ENCODE peak calls at places on chromosomes 11 and 22, in eight cellular contexts. Z, S, W, J, G, V, U and N are unnamed samples.

GRCh38 chr11:78567209-78567608 is 7.5 kb downstream of the NARS2 start:
- DNase-seq in Z (no peak), S (no peak), W (no peak), J (no peak), G (no peak), V (no peak), U (no peak), N (no peak)

GRCh38 chr11:111982019-111982464 is 43.2 kb upstream of the DLAT start:
- DNase-seq in Z (peak), S (peak), W (peak), J (peak), G (peak), V (no peak), U (no peak), N (no peak)

GRCh38 chr11:36361901-36362391 is 65.9 kb downstream of the PRR5L start:
- DNase-seq in Z (no peak), S (peak), W (no peak), J (peak), G (no peak), V (no peak), U (no peak), N (no peak)

GRCh38 chr22:16917144-16918003 is 90.6 kb downstream of the GAB4 start:
- DNase-seq in Z (peak), S (peak), W (peak), J (peak), G (peak), V (no peak), U (peak), N (peak)

GRCh38 chr11:112277937-112278336 is 17.3 kb upstream of the PLET1 start:
- DNase-seq in Z (no peak), S (no peak), W (no peak), J (no peak), G (no peak), V (no peak), U (no peak), N (no peak)

GRCh38 chr11:12577746-12578644 is 96.2 kb upstream of the TEAD1 start:
- DNase-seq in Z (no peak), S (peak), W (no peak), J (no peak), G (no peak), V (no peak), U (no peak), N (no peak)

GRCh38 chr11:128156486-128156885 is 430.9 kb downstream of the ETS1 start:
- DNase-seq in Z (no peak), S (no peak), W (no peak), J (no peak), G (peak), V (no peak), U (no peak), N (no peak)

GRCh38 chr11:47394322-47395224 is 13.8 kb upstream of the SLC39A13 start:
- DNase-seq in Z (peak), S (no peak), W (no peak), J (peak), G (no peak), V (no peak), U (peak), N (peak)

GRCh38 chr11:103586756-103587155 is 449.7 kb upstream of the DDI1 start:
- DNase-seq in Z (no peak), S (no peak), W (no peak), J (no peak), G (no peak), V (no peak), U (no peak), N (no peak)

GRCh38 chr11:45444796-45445195 is 158.7 kb upstream of the SYT13 start:
- DNase-seq in Z (no peak), S (no peak), W (no peak), J (no peak), G (no peak), V (no peak), U (no peak), N (no peak)

GRCh38 chr11:13962562-13963168 is at the start of gene SPON1:
- DNase-seq in Z (peak), S (peak), W (no peak), J (no peak), G (peak), V (no peak), U (peak), N (peak)

GRCh38 chr22:22507743-22508273 is 734 bp downstream of the ZNF280B start:
- DNase-seq in Z (no peak), S (peak), W (no peak), J (no peak), G (no peak), V (no peak), U (no peak), N (no peak)

GRCh38 chr11:67437082-67437821 is at the start of gene PTPRCAP:
- DNase-seq in Z (peak), S (peak), W (no peak), J (no peak), G (no peak), V (no peak), U (no peak), N (peak)

GRCh38 chr11:70327717-70328116 is 57.2 kb downstream of the PPFIA1 start:
- DNase-seq in Z (no peak), S (no peak), W (no peak), J (no peak), G (no peak), V (no peak), U (no peak), N (peak)

GRCh38 chr11:71459076-71459766 is 6.2 kb downstream of the NADSYN1 start:
- DNase-seq in Z (no peak), S (no peak), W (no peak), J (no peak), G (no peak), V (no peak), U (no peak), N (no peak)

GRCh38 chr11:23897453-23898289 is 599.2 kb upstream of the LUZP2 start:
- DNase-seq in Z (no peak), S (no peak), W (no peak), J (no peak), G (no peak), V (no peak), U (no peak), N (no peak)

DNA sequence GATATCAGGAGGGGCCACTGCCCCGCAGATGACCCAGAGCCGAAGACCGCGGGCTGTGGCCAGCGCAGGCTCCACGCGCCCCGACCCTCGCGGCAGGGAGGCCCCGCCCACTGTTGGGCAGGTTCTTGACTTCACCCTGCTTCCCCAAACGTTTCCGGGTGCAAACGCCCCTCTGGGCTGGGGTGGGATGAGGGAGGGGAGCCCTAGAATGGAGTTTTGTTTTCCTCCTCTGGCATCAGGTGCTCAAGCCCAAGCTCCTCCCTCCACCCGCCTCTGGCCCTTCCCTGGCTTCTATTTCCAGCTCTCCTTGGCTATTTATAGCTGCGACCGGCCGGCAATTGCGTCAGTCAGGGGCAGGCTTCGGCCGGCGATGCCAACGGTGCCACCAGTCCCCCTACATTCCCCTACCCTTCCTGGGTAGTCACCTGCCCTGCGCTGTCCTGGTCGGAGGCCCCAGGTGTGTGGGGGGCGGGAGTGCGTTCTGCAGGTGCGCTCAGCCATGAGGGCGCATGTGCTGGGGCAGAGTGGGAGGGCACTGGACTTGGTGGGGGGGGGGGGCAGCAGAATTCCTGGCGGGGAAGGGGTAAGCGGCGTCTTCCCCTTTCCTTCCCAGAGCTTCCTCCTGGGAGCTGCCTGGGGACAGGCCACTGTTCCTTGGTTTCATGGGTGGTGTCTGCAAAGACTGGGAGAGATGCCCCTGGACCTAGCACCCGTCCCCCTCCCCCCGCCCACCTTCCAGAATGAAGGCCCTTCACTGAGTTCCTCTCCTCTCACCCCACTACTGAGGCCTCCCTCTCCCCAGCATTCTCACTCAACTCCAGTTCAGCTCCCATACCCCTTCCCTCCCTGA is 23.6 kb downstream of the DUSP8 start:
- DNase-seq in Z (no peak), S (peak), W (peak), J (no peak), G (peak), V (peak), U (peak), N (no peak)
- H3K4me3 ChIP-seq in Z (no peak), S (peak), W (peak), J (no peak), G (peak), V (peak), U (no peak), N (no peak)

DNA sequence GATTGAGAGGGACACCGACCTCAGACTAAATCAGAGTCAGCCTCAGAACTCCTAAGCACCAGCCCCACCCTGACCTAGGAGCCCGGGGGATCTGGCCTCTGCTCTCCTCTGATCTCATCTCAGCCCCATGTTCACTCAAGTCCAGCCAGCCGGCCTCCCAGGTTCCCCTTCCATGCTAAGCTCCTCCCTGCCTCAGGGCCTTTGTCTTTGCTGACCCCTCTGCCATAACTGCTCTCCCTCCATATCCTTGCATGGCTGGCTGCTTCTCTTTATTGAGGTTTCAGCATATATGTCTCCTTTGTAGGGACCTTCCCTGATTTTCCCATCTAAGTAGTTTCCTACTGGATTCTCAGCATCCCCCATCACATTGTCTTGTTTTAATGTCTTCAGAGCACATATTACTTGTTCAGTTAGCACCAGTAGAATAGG is 780 bp upstream of the SLC15A3 start:
- DNase-seq in Z (no peak), S (no peak), W (no peak), J (no peak), G (no peak), V (no peak), U (no peak), N (no peak)
- H3K4me3 ChIP-seq in Z (peak), S (peak), W (no peak), J (no peak), G (no peak), V (peak), U (peak), N (peak)

GRCh38 chr11:108111126-108111525 is 10.2 kb upstream of the ACAT1 start:
- DNase-seq in Z (no peak), S (peak), W (no peak), J (no peak), G (no peak), V (no peak), U (no peak), N (no peak)
- H3K4me3 ChIP-seq in Z (no peak), S (no peak), W (no peak), J (no peak), G (no peak), V (no peak), U (no peak), N (no peak)

GRCh38 chr11:117793521-117793920 is 3.5 kb downstream of the DSCAML1 start:
- DNase-seq in Z (no peak), S (no peak), W (no peak), J (no peak), G (no peak), V (no peak), U (no peak), N (no peak)
- H3K4me3 ChIP-seq in Z (no peak), S (no peak), W (no peak), J (no peak), G (no peak), V (no peak), U (no peak), N (no peak)

DNA sequence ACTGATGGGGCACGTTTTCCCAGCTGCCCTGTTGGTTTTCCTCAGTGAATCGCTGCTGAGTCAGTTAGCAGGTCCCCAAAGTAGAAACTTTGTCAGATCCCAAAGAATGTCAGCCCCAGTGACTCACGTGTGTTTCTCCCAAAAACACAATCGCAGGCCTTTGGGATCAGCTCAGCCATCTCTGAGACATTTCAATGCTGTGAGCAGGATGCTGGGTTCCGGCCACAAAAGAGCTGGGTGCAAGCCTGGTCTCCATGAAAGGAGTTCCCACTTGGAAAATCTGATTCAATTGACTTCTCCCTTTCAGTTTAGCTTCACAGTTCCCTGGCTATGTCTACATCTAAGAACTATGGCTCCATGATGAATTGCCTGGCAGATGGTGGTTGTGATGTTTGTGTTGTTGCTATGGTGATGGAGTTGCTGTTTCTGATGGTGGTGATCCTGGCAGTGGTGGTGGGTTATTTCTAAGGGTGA is 28.0 kb downstream of the MYEOV start:
- DNase-seq in Z (no peak), S (no peak), W (no peak), J (no peak), G (no peak), V (peak), U (no peak), N (no peak)
- H3K4me3 ChIP-seq in Z (no peak), S (no peak), W (no peak), J (no peak), G (no peak), V (no peak), U (no peak), N (no peak)

GRCh38 chr22:25747245-25747944 is 5.4 kb downstream of the MYO18B start:
- DNase-seq in Z (no peak), S (no peak), W (peak), J (no peak), G (peak), V (peak), U (no peak), N (no peak)

GRCh38 chr22:25746012-25746373 is 4.0 kb downstream of the MYO18B start:
- DNase-seq in Z (no peak), S (no peak), W (no peak), J (no peak), G (no peak), V (no peak), U (no peak), N (no peak)

GRCh38 chr22:25742918-25743708 is 1.1 kb downstream of the MYO18B start:
- DNase-seq in Z (no peak), S (no peak), W (no peak), J (no peak), G (no peak), V (no peak), U (no peak), N (no peak)

GRCh38 chr22:25744694-25745093 is 2.7 kb downstream of the MYO18B start:
- DNase-seq in Z (no peak), S (no peak), W (no peak), J (no peak), G (no peak), V (no peak), U (no peak), N (no peak)

DNA sequence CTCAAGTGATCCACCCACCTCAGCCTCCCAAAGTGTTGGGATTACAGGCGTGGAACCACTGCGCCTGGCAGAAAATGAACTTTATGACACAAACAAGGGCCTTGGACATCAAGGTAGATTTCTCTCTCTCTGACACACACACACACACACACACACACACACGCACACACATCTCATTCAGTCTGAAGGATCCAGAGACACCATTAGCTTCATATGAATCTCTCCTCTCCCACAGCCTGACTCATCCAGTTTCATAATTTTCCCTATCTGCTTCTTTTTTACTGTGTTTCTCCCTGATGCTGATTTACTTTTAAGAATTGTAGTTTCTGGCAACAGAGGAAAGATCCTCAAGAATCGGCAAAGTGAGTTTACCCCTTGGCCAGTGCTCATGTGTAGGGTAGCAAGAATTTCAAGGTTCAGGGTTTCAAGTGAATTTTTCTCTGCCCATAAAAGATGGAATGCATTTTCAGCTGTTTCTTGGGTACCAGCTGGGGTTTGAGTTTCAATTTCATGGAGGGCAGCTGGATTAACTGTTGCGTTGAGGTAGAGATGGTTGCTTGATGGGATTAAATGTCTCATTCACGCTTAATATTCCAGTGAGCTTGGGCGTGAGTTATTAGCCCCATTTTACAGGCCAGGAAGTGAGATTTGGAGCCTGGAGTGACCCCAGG is 3.5 kb downstream of the MYO18B start:
- DNase-seq in Z (no peak), S (no peak), W (no peak), J (no peak), G (no peak), V (no peak), U (no peak), N (no peak)
- H3K4me3 ChIP-seq in Z (no peak), S (no peak), W (no peak), J (no peak), G (no peak), V (no peak), U (peak), N (no peak)

DNA sequence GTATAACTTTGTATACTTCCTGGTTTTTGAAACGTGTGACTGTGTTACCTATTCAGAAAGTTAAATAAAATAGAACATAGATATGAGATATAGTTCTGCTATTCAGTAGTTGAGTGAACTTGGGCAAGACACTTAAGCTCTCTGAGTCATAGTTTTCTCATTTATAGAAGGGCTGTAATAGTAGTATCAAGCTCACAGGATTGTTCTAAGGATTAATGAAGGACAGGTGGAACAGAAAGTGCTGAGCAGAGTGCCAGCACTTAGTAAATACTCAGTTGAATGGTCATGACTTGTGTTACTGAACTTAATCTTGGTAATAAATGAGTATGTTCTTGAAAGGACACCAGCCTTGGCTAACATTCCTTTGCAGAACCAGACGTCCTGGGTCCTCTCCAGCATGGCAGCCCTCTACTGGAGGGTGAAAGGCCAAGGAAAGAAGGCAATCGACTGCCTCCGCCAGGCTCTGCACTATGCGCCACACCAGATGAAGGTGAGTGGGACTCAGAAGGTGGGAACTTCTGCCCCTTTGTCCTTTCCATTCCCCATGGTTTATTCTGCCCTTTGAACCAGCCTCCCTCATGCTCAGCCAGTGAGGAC is 131.2 kb downstream of the TTC17 start:
- DNase-seq in Z (no peak), S (no peak), W (no peak), J (no peak), G (no peak), V (no peak), U (no peak), N (no peak)
- H3K4me3 ChIP-seq in Z (no peak), S (no peak), W (no peak), J (no peak), G (no peak), V (no peak), U (no peak), N (no peak)

DNA sequence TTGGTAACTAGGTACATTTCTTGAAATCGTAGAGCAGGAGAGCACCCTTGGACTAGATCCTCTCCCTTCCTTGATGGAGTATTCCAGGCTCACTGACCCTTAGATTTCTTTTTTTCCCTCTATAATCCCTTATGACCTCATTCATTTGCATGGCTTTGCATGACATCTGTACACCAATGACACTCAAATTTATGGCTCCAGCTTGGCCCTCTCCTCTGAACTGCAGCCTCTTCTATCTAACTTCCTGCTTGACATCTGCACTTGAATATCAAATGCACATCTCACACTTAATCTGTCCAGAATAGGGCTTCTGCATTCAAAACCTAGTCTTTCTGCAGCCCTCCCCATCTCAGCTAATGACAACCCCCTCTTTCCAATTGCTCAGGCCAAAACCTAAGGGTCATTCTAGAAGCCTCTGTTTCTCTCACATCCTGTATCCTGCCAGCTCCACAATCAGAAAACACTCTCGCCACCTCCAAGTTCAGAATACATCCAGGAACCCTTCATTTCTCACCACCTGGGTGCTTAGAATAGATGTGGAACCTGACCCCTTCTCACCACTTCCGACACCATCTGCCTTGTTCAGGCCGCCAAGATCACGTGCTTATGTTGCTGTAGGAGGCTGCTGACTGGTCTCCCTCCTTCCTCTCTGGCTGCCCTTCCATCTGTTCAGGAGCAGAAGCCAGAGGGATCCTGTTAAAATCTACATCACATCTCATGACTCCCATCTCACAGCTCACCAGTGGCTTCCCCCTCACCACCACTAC is 138.9 kb upstream of the MTNR1B start:
- DNase-seq in Z (no peak), S (no peak), W (no peak), J (no peak), G (no peak), V (no peak), U (no peak), N (no peak)
- H3K4me3 ChIP-seq in Z (no peak), S (no peak), W (no peak), J (no peak), G (no peak), V (no peak), U (no peak), N (no peak)

GRCh38 chr11:68687986-68688385 is 3.6 kb downstream of the GAL start:
- DNase-seq in Z (no peak), S (no peak), W (no peak), J (no peak), G (no peak), V (no peak), U (no peak), N (no peak)

GRCh38 chr11:68686486-68686885 is 2.1 kb downstream of the GAL start:
- DNase-seq in Z (no peak), S (no peak), W (no peak), J (no peak), G (no peak), V (no peak), U (no peak), N (no peak)

GRCh38 chr11:68683952-68684384 is 376 bp upstream of the GAL start:
- DNase-seq in Z (no peak), S (peak), W (no peak), J (no peak), G (no peak), V (no peak), U (no peak), N (no peak)

GRCh38 chr11:68684385-68685356 is at the start of gene GAL:
- DNase-seq in Z (no peak), S (peak), W (no peak), J (no peak), G (no peak), V (no peak), U (no peak), N (no peak)

GRCh38 chr11:68685656-68686380 is 1.5 kb downstream of the GAL start:
- DNase-seq in Z (no peak), S (no peak), W (no peak), J (no peak), G (no peak), V (no peak), U (no peak), N (no peak)
- H3K4me3 ChIP-seq in Z (no peak), S (peak), W (peak), J (no peak), G (no peak), V (no peak), U (no peak), N (no peak)